ENCODE peak calls at places on chromosomes 5 and 9, in seven cellular contexts. O is trophoblast cell, H is psoas muscle, V is MM.1S, T is cardiac muscle cell, X is stomach, F is RWPE2. A is an unnamed sample.

GRCh38 chr5:143322931-143323330 is 80.6 kb downstream of the NR3C1 start:
- DNase-seq in X (no peak), T (no peak), O (no peak), F (no peak), V (no peak), H (no peak), A (no peak)

GRCh38 chr5:9490494-9491097 is 55.3 kb downstream of the SEMA5A start:
- DNase-seq in T (no peak), H (no peak), F (no peak), X (no peak), V (no peak), O (no peak), A (no peak)

GRCh38 chr9:114779352-114779845 is 26.4 kb downstream of the TNFSF15 start:
- DNase-seq in O (no peak), F (no peak), X (peak; percentile 97), H (peak; percentile 51), V (no peak), T (no peak), A (peak; percentile 75)

GRCh38 chr9:18849910-18850677 is 182.9 kb downstream of the SAXO1 start:
- DNase-seq in H (no peak), F (no peak), X (no peak), O (no peak), V (no peak), T (no peak), A (no peak)

GRCh38 chr9:110427497-110428104 is 89.9 kb upstream of the TXNDC8 start:
- DNase-seq in F (no peak), H (peak; percentile 26), X (peak; percentile 55), O (peak; percentile 48), V (peak; percentile 62), T (peak; percentile 60), A (no peak)

GRCh38 chr5:123044926-123045617 is 8.5 kb upstream of the PPIC start:
- DNase-seq in O (peak; percentile 32), T (no peak), V (no peak), H (no peak), F (no peak), X (no peak), A (no peak)

GRCh38 chr5:176776141-176776865 is 34.1 kb upstream of the UNC5A start:
- DNase-seq in O (no peak), F (no peak), T (no peak), V (no peak), X (no peak), H (no peak), A (peak; percentile 34)

GRCh38 chr5:3428355-3428754 is 167.3 kb upstream of the IRX1 start:
- DNase-seq in O (no peak), H (no peak), F (no peak), T (peak; percentile 44), V (no peak), X (no peak), A (no peak)

GRCh38 chr5:36334315-36334714 is 32.6 kb upstream of the RANBP3L start:
- DNase-seq in H (no peak), V (no peak), T (no peak), O (no peak), F (no peak), X (no peak), A (no peak)

GRCh38 chr5:114184006-114184405 is 177.9 kb upstream of the KCNN2 start:
- DNase-seq in F (no peak), V (no peak), X (no peak), O (no peak), H (no peak), T (no peak), A (no peak)

GRCh38 chr9:115172105-115172504 is 54.1 kb upstream of the TNC start:
- DNase-seq in H (no peak), X (no peak), O (no peak), V (no peak), F (no peak), T (no peak), A (no peak)

GRCh38 chr9:130372057-130372456 is 72.7 kb upstream of the ASS1 start:
- DNase-seq in T (no peak), V (no peak), F (no peak), H (no peak), X (no peak), O (no peak), A (no peak)

GRCh38 chr5:54772232-54773168 is 212.9 kb downstream of the ESM1 start:
- DNase-seq in V (no peak), H (no peak), F (no peak), T (no peak), O (no peak), X (no peak), A (no peak)

GRCh38 chr9:5265939-5266338 is 34.7 kb downstream of the INSL4 start:
- DNase-seq in H (no peak), V (no peak), F (no peak), O (no peak), X (no peak), T (no peak), A (no peak)

GRCh38 chr5:1141827-1142226 is 30.0 kb upstream of the SLC12A7 start:
- DNase-seq in X (no peak), F (no peak), O (no peak), V (peak; percentile 13), T (no peak), H (no peak), A (no peak)

GRCh38 chr9:74570879-74571512 is 73.9 kb downstream of the RORB start:
- DNase-seq in H (no peak), X (no peak), T (peak; percentile 56), F (no peak), O (peak; percentile 28), V (peak; percentile 48), A (no peak)

GRCh38 chr9:133986774-133987454 is 5.2 kb downstream of the VAV2 start:
- DNase-seq in V (no peak), O (no peak), F (no peak), X (no peak), T (no peak), H (no peak), A (no peak)

GRCh38 chr9:34500623-34501267 is 22.0 kb downstream of the ENHO start:
- DNase-seq in X (peak; percentile 69), H (peak; percentile 33), V (peak; percentile 56), F (no peak), T (peak; percentile 57), O (peak; percentile 61), A (peak; percentile 62)

GRCh38 chr5:170536498-170536897 is 32.7 kb downstream of the KCNIP1 start:
- DNase-seq in T (no peak), X (no peak), O (no peak), F (peak; percentile 18), H (no peak), V (no peak), A (no peak)

GRCh38 chr5:148911386-148911785 is 85.0 kb downstream of the ADRB2 start:
- DNase-seq in O (no peak), H (no peak), T (no peak), F (no peak), X (no peak), V (no peak), A (no peak)

GRCh38 chr9:90665072-90665471 is 22.4 kb upstream of the DIRAS2 start:
- DNase-seq in H (no peak), F (no peak), X (no peak), T (no peak), O (no peak), V (no peak), A (no peak)

GRCh38 chr5:145739824-145740223 is 95.3 kb downstream of the PRELID2 start:
- DNase-seq in H (no peak), T (no peak), O (no peak), X (no peak), V (no peak), F (no peak), A (no peak)

GRCh38 chr5:110846621-110847020 is 107.8 kb downstream of the SLC25A46 start:
- DNase-seq in T (no peak), V (no peak), F (no peak), O (no peak), X (no peak), H (no peak), A (no peak)

GRCh38 chr9:3954950-3955670 is 344.8 kb downstream of the GLIS3 start:
- DNase-seq in X (no peak), T (no peak), F (no peak), V (no peak), H (no peak), O (no peak), A (no peak)

GRCh38 chr9:81671880-81672280 is 17.5 kb downstream of the TLE1 start:
- DNase-seq in T (peak; percentile 25), V (no peak), F (no peak), H (peak; percentile 79), X (peak; percentile 78), O (no peak), A (peak; percentile 90)

GRCh38 chr5:44385236-44385940 is 3.8 kb downstream of the FGF10 start:
- DNase-seq in H (no peak), O (no peak), V (no peak), F (no peak), T (no peak), X (no peak), A (no peak)

DNA sequence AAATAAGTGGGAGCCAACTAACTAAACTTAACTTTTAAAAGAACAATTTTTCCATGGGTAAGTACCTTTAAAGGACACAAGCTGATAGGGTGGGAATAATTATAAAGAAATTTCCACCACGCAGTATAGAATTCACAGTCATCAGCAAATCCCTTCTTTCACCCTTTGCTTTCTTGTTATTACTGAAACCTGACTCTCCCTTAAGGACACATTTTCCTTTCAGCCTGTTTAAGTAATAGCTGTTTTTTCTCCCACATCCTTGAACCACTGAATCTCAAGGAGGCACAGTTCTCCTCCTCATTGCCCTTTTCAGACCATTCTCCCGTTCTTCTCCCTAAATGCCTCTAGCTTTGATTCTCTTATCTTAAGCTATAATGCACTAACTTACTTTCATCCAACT is 6.3 kb downstream of the C5orf15 start:
- DNase-seq in V (no peak), H (no peak), X (no peak), T (no peak), O (no peak), F (no peak), A (no peak)
- H3K4me3 ChIP-seq in V (no peak overlapping the region), H (no peak overlapping the region), X (no peak overlapping the region), T (no peak overlapping the region), O (no peak overlapping the region), F (no peak overlapping the region), A (no peak overlapping the region)

GRCh38 chr5:74629326-74629725 is 11.2 kb downstream of the ENC1 start:
- DNase-seq in T (peak; percentile 47), O (no peak), H (no peak), F (no peak), V (no peak), X (no peak), A (no peak)
- H3K27ac ChIP-seq in T (no peak overlapping the region), O (peak overlapping the region; percentile 61), H (no peak overlapping the region), F (no peak overlapping the region), V (no peak overlapping the region), X (no peak overlapping the region), A (no peak overlapping the region)

GRCh38 chr5:7983433-7983832 is 114.5 kb downstream of the MTRR start:
- DNase-seq in O (no peak), T (no peak), H (no peak), F (no peak), X (no peak), V (no peak), A (no peak)
- H3K4me3 ChIP-seq in O (no peak overlapping the region), T (no peak overlapping the region), H (no peak overlapping the region), F (no peak overlapping the region), X (no peak overlapping the region), V (no peak overlapping the region), A (no peak overlapping the region)

GRCh38 chr5:139390639-139391569 is 1.2 kb upstream of the MZB1 start:
- DNase-seq in V (no peak), T (no peak), O (no peak), X (no peak), F (no peak), H (no peak), A (no peak)
- H3K27ac ChIP-seq in V (peak overlapping the region; percentile 98), T (no peak overlapping the region), O (no peak overlapping the region), X (peak overlapping the region; percentile 76), F (peak overlapping the region; percentile 60), H (peak overlapping the region; percentile 100), A (peak overlapping the region; percentile 96)

A was measured in right atrium auricular region.